ENCODE peak calls at places on chromosome 22, in nine cellular contexts. S, P, C, Z, M, O, B, H and L are unnamed samples. For H3K9me3, the result is how much of the 10 kb centered on the place peaks cover.

GRCh38 chr22:40325315-40325714 is 21.0 kb upstream of the ADSL start:
- DNase-seq in H (no peak), S (no peak), C (no peak), P (peak), B (no peak), Z (no peak), O (no peak), M (no peak), L (no peak)

GRCh38 chr22:30021881-30022619 is 58.2 kb upstream of the HORMAD2 start:
- DNase-seq in C (no peak), O (peak), P (no peak), M (no peak), S (no peak), H (no peak), Z (no peak), B (no peak), L (no peak)

GRCh38 chr22:11613898-11614755 is 3913.9 kb upstream of the OR11H1 start:
- DNase-seq in M (no peak), Z (no peak), P (no peak), O (no peak), B (no peak), S (no peak), H (no peak), C (no peak), L (no peak)

GRCh38 chr22:38276161-38276560 is 3.4 kb upstream of the TMEM184B start:
- DNase-seq in S (no peak), O (no peak), B (no peak), P (no peak), H (no peak), C (no peak), M (no peak), Z (no peak), L (no peak)

GRCh38 chr22:50119169-50119767 is 29.5 kb downstream of the MOV10L1 start:
- DNase-seq in S (no peak), H (no peak), M (no peak), C (no peak), O (no peak), B (peak), P (no peak), Z (no peak), L (no peak)

GRCh38 chr22:32164084-32164894 is 5.2 kb upstream of the C22orf42 start:
- DNase-seq in B (no peak), C (no peak), S (no peak), O (no peak), H (no peak), P (no peak), M (no peak), Z (no peak), L (no peak)

GRCh38 chr22:26471522-26471921 is 12.1 kb downstream of the HPS4 start:
- DNase-seq in M (no peak), P (no peak), B (no peak), H (no peak), O (no peak), Z (no peak), S (peak), C (no peak), L (no peak)

GRCh38 chr22:38540731-38541130 is 29.3 kb downstream of the DMC1 start:
- DNase-seq in C (no peak), S (no peak), M (no peak), Z (no peak), O (no peak), B (no peak), P (no peak), H (no peak), L (no peak)

GRCh38 chr22:23000657-23001439 is 69.5 kb upstream of the GNAZ start:
- DNase-seq in O (no peak), Z (no peak), H (no peak), M (no peak), B (no peak), C (no peak), S (no peak), P (no peak), L (no peak)

GRCh38 chr22:31246687-31247086 is 34.6 kb downstream of the LIMK2 start:
- DNase-seq in P (no peak), H (no peak), M (no peak), Z (no peak), C (no peak), B (no peak), O (no peak), S (no peak), L (no peak)

GRCh38 chr22:50737728-50738648 is at the start of gene ACR:
- DNase-seq in H (no peak), M (peak), C (no peak), O (no peak), B (no peak), S (no peak), P (no peak), Z (no peak), L (no peak)

GRCh38 chr22:25702046-25702445 is 39.9 kb upstream of the MYO18B start:
- DNase-seq in O (peak), H (peak), Z (no peak), M (no peak), P (peak), S (peak), C (no peak), B (no peak), L (no peak)

GRCh38 chr22:23227380-23227779 is 47.1 kb downstream of the BCR start:
- DNase-seq in O (no peak), M (no peak), Z (no peak), P (no peak), S (peak), C (no peak), B (no peak), H (no peak), L (no peak)

GRCh38 chr22:32606181-32606580 is 131.6 kb downstream of the FBXO7 start:
- DNase-seq in S (no peak), Z (no peak), C (no peak), M (no peak), P (peak), B (no peak), H (no peak), O (no peak), L (no peak)

GRCh38 chr22:45996241-45997076 is 19.5 kb upstream of the WNT7B start:
- DNase-seq in P (no peak), O (no peak), B (peak), H (no peak), S (peak), C (no peak), M (peak), Z (no peak), L (no peak)

DNA sequence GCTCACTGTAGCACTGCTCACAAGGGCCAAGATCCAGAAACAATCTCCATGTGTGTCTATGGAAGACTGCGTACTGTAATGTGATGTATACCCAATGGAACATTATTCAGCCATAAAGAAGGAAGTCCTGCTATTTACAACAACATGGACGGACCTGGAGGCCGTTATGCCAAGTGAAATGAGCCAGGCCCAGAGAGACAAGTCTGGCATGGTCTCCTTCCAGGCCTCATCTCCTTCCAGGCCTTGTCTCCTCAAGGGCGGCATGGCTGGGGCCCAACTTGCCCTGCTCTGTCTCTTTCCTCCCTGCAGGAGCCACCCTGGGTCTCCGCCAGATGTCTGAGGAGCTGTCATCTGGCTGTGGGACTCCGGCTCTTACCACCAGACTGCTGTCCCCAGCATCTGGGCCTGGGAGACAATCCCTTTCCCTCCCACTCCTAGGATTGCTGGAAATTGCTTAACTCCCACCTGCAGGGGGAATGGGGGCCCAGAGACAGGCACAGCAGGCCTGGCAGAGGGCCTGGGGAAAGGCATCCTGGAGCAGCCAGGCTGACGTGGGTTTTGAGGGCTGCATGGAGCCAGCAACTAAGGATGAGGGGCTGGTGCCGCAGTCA is 1326.6 kb downstream of the TBC1D22A start:
- DNase-seq in O (no peak), C (no peak), P (no peak), M (no peak), B (no peak), Z (no peak), H (no peak), S (no peak), L (no peak)
- H3K9me3 ChIP-seq in O (under half), C (under half), P (under half), M (under half), B (under half), Z (under half), H (under half), S (under half), L (under half)

DNA sequence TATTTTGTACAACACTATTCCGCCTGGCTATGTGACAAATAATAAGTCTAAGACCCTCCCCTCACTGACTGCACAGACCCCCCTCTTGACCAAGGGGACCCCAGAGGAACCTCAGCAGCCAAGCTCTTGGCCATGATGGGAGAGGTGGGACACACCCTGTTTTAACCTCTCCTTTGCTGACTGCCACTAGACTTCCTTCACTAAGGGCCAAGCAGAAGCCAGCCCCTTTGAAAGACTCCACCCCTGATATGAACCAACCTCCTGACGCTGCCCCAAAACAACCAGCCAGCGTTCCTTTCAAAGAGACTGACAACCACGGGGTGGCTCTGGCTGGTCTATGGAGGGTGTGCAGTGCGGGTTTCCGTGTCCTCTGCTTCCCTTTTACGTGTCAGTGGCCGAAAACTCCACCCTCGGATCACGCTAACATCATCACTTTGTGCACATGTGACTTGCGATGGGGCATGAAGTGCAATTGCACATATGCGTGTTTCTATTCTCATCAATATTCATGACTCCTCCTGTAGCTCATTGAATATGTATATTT is 643.8 kb downstream of the TBC1D22A start:
- DNase-seq in B (no peak), C (no peak), H (no peak), Z (no peak), P (no peak), S (no peak), M (no peak), O (no peak), L (no peak)
- H3K9me3 ChIP-seq in B (under half), C (under half), H (under half), Z (half or more), P (under half), S (under half), M (under half), O (under half), L (under half)

GRCh38 chr22:47515384-47516125 is 753.1 kb downstream of the TBC1D22A start:
- DNase-seq in P (no peak), Z (no peak), S (no peak), C (no peak), H (no peak), B (no peak), M (no peak), O (no peak), L (no peak)

GRCh38 chr22:47517062-47517461 is 754.6 kb downstream of the TBC1D22A start:
- DNase-seq in Z (no peak), M (no peak), H (no peak), B (no peak), O (no peak), C (no peak), S (no peak), P (no peak), L (no peak)

GRCh38 chr22:47512617-47513016 is 750.2 kb downstream of the TBC1D22A start:
- DNase-seq in S (no peak), O (no peak), M (no peak), P (no peak), C (no peak), H (no peak), B (no peak), Z (no peak), L (no peak)
- H3K9me3 ChIP-seq in S (under half), O (under half), M (under half), P (under half), C (under half), H (under half), B (under half), Z (half or more), L (under half)

GRCh38 chr22:49093192-49093880 is 734.3 kb downstream of the BRD1 start:
- DNase-seq in C (no peak), B (no peak), P (no peak), H (no peak), Z (no peak), O (no peak), M (peak), S (no peak), L (no peak)

GRCh38 chr22:49095366-49095765 is 732.3 kb downstream of the BRD1 start:
- DNase-seq in B (no peak), P (no peak), M (peak), O (no peak), Z (no peak), C (no peak), S (no peak), H (no peak), L (no peak)

GRCh38 chr22:49096476-49096875 is 731.2 kb downstream of the BRD1 start:
- DNase-seq in M (no peak), C (no peak), H (no peak), Z (no peak), O (no peak), S (no peak), B (no peak), P (no peak), L (no peak)

GRCh38 chr22:49094151-49094550 is 733.5 kb downstream of the BRD1 start:
- DNase-seq in O (no peak), H (no peak), M (no peak), P (no peak), C (no peak), B (no peak), S (no peak), Z (no peak), L (no peak)

DNA sequence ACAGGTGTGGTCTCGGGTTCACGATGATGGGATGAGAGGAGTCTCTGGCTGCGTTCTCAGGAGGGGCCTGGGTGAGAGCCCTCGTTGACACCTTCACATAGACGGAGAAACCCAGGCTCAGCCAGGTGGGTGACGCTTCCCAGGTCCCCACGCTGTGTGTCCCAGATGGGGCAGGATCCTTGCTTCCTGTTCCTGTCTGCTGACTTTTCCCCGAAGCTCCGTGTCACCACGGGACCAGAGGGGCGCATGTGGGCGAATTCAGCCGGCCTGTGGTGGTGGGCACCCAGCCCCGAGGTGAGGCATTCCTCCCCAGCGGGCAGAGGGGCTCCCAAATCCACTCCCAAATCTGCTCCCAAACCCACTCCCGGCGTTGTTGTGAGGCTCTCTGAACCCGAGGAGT is 732.8 kb downstream of the BRD1 start:
- DNase-seq in M (no peak), H (no peak), Z (no peak), S (no peak), O (no peak), B (no peak), C (no peak), P (no peak), L (no peak)
- H3K9me3 ChIP-seq in M (under half), H (under half), Z (under half), S (under half), O (under half), B (under half), C (under half), P (under half), L (under half)